ENCODE peak calls at places on chromosomes 16 and 17, in four cellular contexts. One of them, this sample, is unnamed.

GRCh38 chr16:29315046-29315445 is 91.5 kb downstream of the NPIPB11 start:
- DNase-seq in K562: no peak
- DNase-seq in HCT116: no peak
- DNase-seq in HepG2: no peak
- DNase-seq in this sample: no peak

GRCh38 chr17:8382052-8382879 is 727 bp downstream of the RPL26 start:
- DNase-seq in K562: peak
- DNase-seq in HepG2: no peak
- DNase-seq in HCT116: no peak
- DNase-seq in this sample: no peak

GRCh38 chr17:45225964-45226530 is 4.4 kb downstream of the FMNL1 start:
- DNase-seq in HCT116: no peak
- DNase-seq in K562: peak
- DNase-seq in HepG2: no peak
- DNase-seq in this sample: no peak

GRCh38 chr17:5832886-5833285 is 237.3 kb upstream of the WSCD1 start:
- DNase-seq in K562: no peak
- DNase-seq in HCT116: peak
- DNase-seq in HepG2: peak
- DNase-seq in this sample: peak

GRCh38 chr17:5809056-5809455 is 224.7 kb upstream of the NLRP1 start:
- DNase-seq in HCT116: no peak
- DNase-seq in K562: no peak
- DNase-seq in HepG2: no peak
- DNase-seq in this sample: no peak

GRCh38 chr16:50401355-50401754 is 32.6 kb upstream of the BRD7 start:
- DNase-seq in HepG2: no peak
- DNase-seq in HCT116: no peak
- DNase-seq in K562: no peak
- DNase-seq in this sample: no peak

GRCh38 chr16:27994686-27995085 is 68.8 kb downstream of the GSG1L start:
- DNase-seq in HCT116: no peak
- DNase-seq in K562: no peak
- DNase-seq in HepG2: no peak
- DNase-seq in this sample: no peak

GRCh38 chr17:9370464-9370863 is 205.2 kb downstream of the STX8 start:
- DNase-seq in K562: no peak
- DNase-seq in HCT116: no peak
- DNase-seq in HepG2: peak
- DNase-seq in this sample: no peak

GRCh38 chr16:456891-457483 is 31.5 kb downstream of the RAB11FIP3 start:
- DNase-seq in HepG2: no peak
- DNase-seq in K562: peak
- DNase-seq in HCT116: no peak
- DNase-seq in this sample: no peak

GRCh38 chr16:27326251-27326650 is 12.5 kb downstream of the IL4R start:
- DNase-seq in HepG2: no peak
- DNase-seq in K562: no peak
- DNase-seq in HCT116: no peak
- DNase-seq in this sample: no peak

GRCh38 chr16:68275611-68276191 is 11.4 kb downstream of the SLC7A6 start:
- DNase-seq in HCT116: no peak
- DNase-seq in K562: no peak
- DNase-seq in HepG2: peak
- DNase-seq in this sample: no peak

GRCh38 chr17:74569392-74570003 is 2.2 kb upstream of the CD300H start:
- DNase-seq in K562: no peak
- DNase-seq in HCT116: peak
- DNase-seq in HepG2: no peak
- DNase-seq in this sample: peak

GRCh38 chr17:47760409-47761140 is 27.5 kb downstream of the TBX21 start:
- DNase-seq in HCT116: no peak
- DNase-seq in K562: no peak
- DNase-seq in HepG2: no peak
- DNase-seq in this sample: no peak

GRCh38 chr16:87108941-87109340 is 208.3 kb downstream of the C16orf95 start:
- DNase-seq in K562: no peak
- DNase-seq in HepG2: no peak
- DNase-seq in HCT116: no peak
- DNase-seq in this sample: no peak

GRCh38 chr17:18187226-18187625 is 3.6 kb downstream of the ALKBH5 start:
- DNase-seq in K562: no peak
- DNase-seq in HCT116: no peak
- DNase-seq in HepG2: peak
- DNase-seq in this sample: no peak

GRCh38 chr17:77273397-77274136 is 132.8 kb downstream of the SEC14L1 start:
- DNase-seq in K562: no peak
- DNase-seq in HepG2: no peak
- DNase-seq in HCT116: no peak
- DNase-seq in this sample: no peak

GRCh38 chr16:86558355-86559193 is 3.5 kb upstream of the MTHFSD start:
- DNase-seq in HepG2: no peak
- DNase-seq in K562: no peak
- DNase-seq in HCT116: no peak
- DNase-seq in this sample: no peak

GRCh38 chr17:75319818-75320691 is 30.8 kb upstream of the SLC25A19 start:
- DNase-seq in K562: no peak
- DNase-seq in HCT116: no peak
- DNase-seq in HepG2: no peak
- DNase-seq in this sample: no peak

DNA sequence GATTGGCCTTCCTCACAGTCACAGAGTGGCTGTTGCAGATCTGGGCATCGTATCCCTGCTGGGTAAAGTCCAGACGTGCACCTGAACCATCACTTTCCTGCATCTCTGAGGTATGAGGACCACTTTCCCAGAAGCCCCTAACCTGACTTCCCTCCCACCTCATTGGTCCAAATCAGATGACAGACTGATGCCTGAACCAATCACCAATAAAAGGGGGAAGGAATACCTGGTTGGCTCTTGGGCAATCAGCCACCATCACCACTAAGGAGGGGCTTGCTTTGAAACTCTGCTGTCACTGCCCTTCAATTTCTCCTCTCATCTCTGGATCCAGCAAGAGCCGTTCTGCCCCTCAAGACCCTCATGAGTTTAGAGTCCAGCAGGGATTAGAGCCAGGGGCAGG is 13.6 kb upstream of the WFDC1 start:
- DNase-seq in HepG2: no peak
- DNase-seq in HCT116: peak
- DNase-seq in K562: peak
- DNase-seq in this sample: no peak
- TF ChIP-seq TCF7L2 in HepG2: no peak
- TF ChIP-seq TCF7L2 in HCT116: no peak
- TF ChIP-seq TCF7L2 in K562: no peak
- TF ChIP-seq TCF7L2 in this sample: no peak

DNA sequence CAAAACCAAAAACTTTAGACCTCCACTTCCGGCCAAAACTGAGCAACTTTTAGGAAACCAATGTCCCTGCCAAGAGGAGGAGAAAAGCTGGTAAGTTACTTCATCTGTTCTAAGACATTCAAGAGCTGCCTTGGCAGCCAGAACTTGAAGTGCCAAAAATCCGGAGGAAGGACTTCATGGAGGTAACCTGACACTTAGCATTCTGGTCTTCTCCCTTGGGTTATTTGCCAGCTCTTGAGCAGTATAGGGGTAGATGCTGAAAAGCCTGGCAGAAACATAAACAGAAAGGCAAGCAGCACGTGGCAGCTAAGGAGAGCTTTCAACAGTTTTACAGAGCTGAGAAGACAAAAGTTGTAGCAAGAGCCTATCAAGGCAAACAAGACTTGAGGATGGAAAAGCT is 53.2 kb downstream of the CDYL2 start:
- DNase-seq in HepG2: no peak
- DNase-seq in HCT116: no peak
- DNase-seq in K562: no peak
- DNase-seq in this sample: no peak
- TF ChIP-seq SIN3A in HepG2: no peak
- TF ChIP-seq SIN3A in HCT116: no peak
- TF ChIP-seq SIN3A in K562: no peak
- TF ChIP-seq SIN3A in this sample: no peak

GRCh38 chr17:2186937-2187336 is 116.6 kb downstream of the SMG6 start:
- DNase-seq in K562: no peak
- DNase-seq in HCT116: no peak
- DNase-seq in HepG2: no peak
- DNase-seq in this sample: no peak
- H3K27ac ChIP-seq in K562: no peak
- H3K27ac ChIP-seq in HCT116: no peak
- H3K27ac ChIP-seq in HepG2: no peak
- H3K27ac ChIP-seq in this sample: no peak

DNA sequence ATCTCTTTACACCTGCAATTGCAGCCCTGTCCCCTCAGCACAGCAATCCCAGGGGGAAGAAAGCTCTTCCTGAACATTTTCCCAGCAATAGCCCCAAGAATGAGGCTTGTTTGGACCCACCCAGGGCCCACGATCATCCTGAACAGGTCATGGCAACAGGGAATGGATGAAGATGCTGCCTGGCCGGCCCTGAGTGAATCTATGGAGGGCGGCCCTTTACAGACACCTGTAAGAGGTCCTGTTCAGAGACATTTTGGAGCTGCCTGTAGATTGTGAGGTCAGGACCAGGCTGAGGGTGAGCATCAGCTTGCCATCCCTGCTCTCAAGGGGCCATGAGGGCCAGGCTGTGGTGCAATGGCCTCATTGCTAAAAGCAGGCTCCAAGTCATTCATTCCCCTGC is 69.1 kb downstream of the COG7 start:
- DNase-seq in HepG2: no peak
- DNase-seq in HCT116: no peak
- DNase-seq in K562: no peak
- DNase-seq in this sample: no peak
- TF ChIP-seq TCF7L2 in HepG2: no peak
- TF ChIP-seq TCF7L2 in HCT116: no peak
- TF ChIP-seq TCF7L2 in K562: no peak
- TF ChIP-seq TCF7L2 in this sample: no peak

DNA sequence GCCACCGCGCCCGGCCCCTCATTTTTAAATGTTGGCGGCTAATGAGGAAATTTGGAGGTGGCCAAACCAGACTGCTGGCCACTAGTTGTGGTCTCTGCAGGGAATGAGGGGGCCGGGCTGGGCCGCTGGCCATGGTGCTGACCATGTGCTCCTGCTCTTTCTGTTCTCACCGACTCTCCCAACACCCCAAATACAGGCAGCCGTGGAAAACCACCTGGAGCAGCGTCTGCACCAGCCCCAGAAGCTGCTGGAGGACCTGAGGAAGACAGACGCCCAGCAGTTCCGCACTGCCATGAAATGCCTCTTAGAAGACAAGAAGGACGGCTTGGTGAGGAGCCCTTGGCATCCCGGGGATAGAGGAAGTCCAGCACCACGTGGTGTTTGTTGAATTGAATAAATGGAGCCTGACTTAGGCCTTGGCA is 21.3 kb downstream of the OTOA start:
- DNase-seq in K562: peak
- DNase-seq in HepG2: no peak
- DNase-seq in HCT116: no peak
- DNase-seq in this sample: no peak
- TF ChIP-seq SIN3A in K562: peak
- TF ChIP-seq SIN3A in HepG2: no peak
- TF ChIP-seq SIN3A in HCT116: no peak
- TF ChIP-seq SIN3A in this sample: no peak

GRCh38 chr16:58654456-58655214 is 25.0 kb upstream of the CNOT1 start:
- DNase-seq in K562: no peak
- DNase-seq in HCT116: no peak
- DNase-seq in HepG2: peak
- DNase-seq in this sample: no peak

GRCh38 chr16:58655215-58655596 is 25.6 kb upstream of the CNOT1 start:
- DNase-seq in K562: no peak
- DNase-seq in HCT116: no peak
- DNase-seq in HepG2: peak
- DNase-seq in this sample: no peak

GRCh38 chr16:58656872-58657271 is 27.2 kb upstream of the CNOT1 start:
- DNase-seq in HCT116: no peak
- DNase-seq in HepG2: no peak
- DNase-seq in K562: no peak
- DNase-seq in this sample: no peak

GRCh38 chr16:58661199-58661830 is 23.3 kb downstream of the SLC38A7 start:
- DNase-seq in HepG2: peak
- DNase-seq in K562: peak
- DNase-seq in HCT116: peak
- DNase-seq in this sample: peak

GRCh38 chr16:58658796-58659211 is 25.8 kb downstream of the SLC38A7 start:
- DNase-seq in HCT116: no peak
- DNase-seq in K562: no peak
- DNase-seq in HepG2: no peak
- DNase-seq in this sample: no peak
- H3K27ac ChIP-seq in HCT116: no peak
- H3K27ac ChIP-seq in K562: no peak
- H3K27ac ChIP-seq in HepG2: no peak
- H3K27ac ChIP-seq in this sample: no peak